ENCODE peak calls at places on chromosomes 7 and 10, in seven cellular contexts. One of them, this sample, is unnamed.

GRCh38 chr7:34889951-34890350 is 147.3 kb downstream of the DPY19L1 start:
- DNase-seq in activated naive CD4-positive, alpha-beta T cell: no peak
- DNase-seq in H7: no peak
- DNase-seq in GF-D8: no peak
- DNase-seq in LNCaP clone FGC: no peak
- DNase-seq in lower leg skin: no peak
- DNase-seq in T-helper 9 cell: no peak
- DNase-seq in this sample: no peak

GRCh38 chr7:43735802-43736603 is 6.7 kb upstream of the COA1 start:
- DNase-seq in GF-D8: peak
- DNase-seq in H7: no peak
- DNase-seq in lower leg skin: no peak
- DNase-seq in T-helper 9 cell: no peak
- DNase-seq in LNCaP clone FGC: no peak
- DNase-seq in activated naive CD4-positive, alpha-beta T cell: no peak
- DNase-seq in this sample: peak

GRCh38 chr10:76329891-76330575 is 898.6 kb downstream of the LRMDA start:
- DNase-seq in activated naive CD4-positive, alpha-beta T cell: no peak
- DNase-seq in T-helper 9 cell: no peak
- DNase-seq in lower leg skin: no peak
- DNase-seq in LNCaP clone FGC: no peak
- DNase-seq in H7: no peak
- DNase-seq in GF-D8: no peak
- DNase-seq in this sample: no peak

GRCh38 chr10:99532687-99533495 is at the start of gene NKX2-3:
- DNase-seq in activated naive CD4-positive, alpha-beta T cell: no peak
- DNase-seq in GF-D8: peak
- DNase-seq in T-helper 9 cell: no peak
- DNase-seq in H7: peak
- DNase-seq in lower leg skin: no peak
- DNase-seq in LNCaP clone FGC: no peak
- DNase-seq in this sample: peak

GRCh38 chr7:151399906-151400305 is 9.9 kb downstream of the WDR86 start:
- DNase-seq in LNCaP clone FGC: no peak
- DNase-seq in T-helper 9 cell: no peak
- DNase-seq in lower leg skin: no peak
- DNase-seq in activated naive CD4-positive, alpha-beta T cell: no peak
- DNase-seq in GF-D8: no peak
- DNase-seq in H7: peak
- DNase-seq in this sample: no peak

GRCh38 chr7:112449353-112449752 is 907 bp upstream of the IFRD1 start:
- DNase-seq in H7: no peak
- DNase-seq in activated naive CD4-positive, alpha-beta T cell: no peak
- DNase-seq in lower leg skin: no peak
- DNase-seq in LNCaP clone FGC: no peak
- DNase-seq in GF-D8: no peak
- DNase-seq in T-helper 9 cell: no peak
- DNase-seq in this sample: no peak

GRCh38 chr10:124516998-124517397 is 55.4 kb downstream of the LHPP start:
- DNase-seq in lower leg skin: no peak
- DNase-seq in activated naive CD4-positive, alpha-beta T cell: no peak
- DNase-seq in H7: no peak
- DNase-seq in LNCaP clone FGC: no peak
- DNase-seq in GF-D8: no peak
- DNase-seq in T-helper 9 cell: no peak
- DNase-seq in this sample: no peak

GRCh38 chr7:36455646-36456045 is 66.0 kb downstream of the ANLN start:
- DNase-seq in lower leg skin: no peak
- DNase-seq in H7: no peak
- DNase-seq in activated naive CD4-positive, alpha-beta T cell: no peak
- DNase-seq in T-helper 9 cell: no peak
- DNase-seq in LNCaP clone FGC: no peak
- DNase-seq in GF-D8: no peak
- DNase-seq in this sample: no peak

GRCh38 chr10:105085980-105086379 is 444.9 kb downstream of the SORCS3 start:
- DNase-seq in T-helper 9 cell: no peak
- DNase-seq in activated naive CD4-positive, alpha-beta T cell: no peak
- DNase-seq in GF-D8: no peak
- DNase-seq in LNCaP clone FGC: no peak
- DNase-seq in lower leg skin: no peak
- DNase-seq in H7: no peak
- DNase-seq in this sample: no peak

GRCh38 chr7:117972606-117973005 is 99.4 kb upstream of the CTTNBP2 start:
- DNase-seq in GF-D8: no peak
- DNase-seq in H7: no peak
- DNase-seq in activated naive CD4-positive, alpha-beta T cell: no peak
- DNase-seq in lower leg skin: no peak
- DNase-seq in LNCaP clone FGC: no peak
- DNase-seq in T-helper 9 cell: no peak
- DNase-seq in this sample: no peak

GRCh38 chr7:154753226-154753625 is 249.7 kb downstream of the PAXIP1 start:
- DNase-seq in LNCaP clone FGC: no peak
- DNase-seq in T-helper 9 cell: no peak
- DNase-seq in activated naive CD4-positive, alpha-beta T cell: no peak
- DNase-seq in lower leg skin: no peak
- DNase-seq in GF-D8: no peak
- DNase-seq in H7: no peak
- DNase-seq in this sample: no peak

GRCh38 chr7:132113536-132114409 is 462.5 kb downstream of the PLXNA4 start:
- DNase-seq in H7: no peak
- DNase-seq in GF-D8: no peak
- DNase-seq in LNCaP clone FGC: no peak
- DNase-seq in activated naive CD4-positive, alpha-beta T cell: no peak
- DNase-seq in T-helper 9 cell: no peak
- DNase-seq in lower leg skin: no peak
- DNase-seq in this sample: no peak

This sample was measured in MV-4-11.